ENCODE peak calls at places on chromosomes 2 and 18, in four cellular contexts. S is neural progenitor cell, O is AG04450, P is K562. R is an unnamed sample.

GRCh38 chr2:25088817-25089485 is 47.1 kb downstream of the EFR3B start:
- DNase-seq in S (peak), O (no peak), P (no peak), R (no peak)

GRCh38 chr2:174051741-174052638 is 86.8 kb upstream of the SP3 start:
- DNase-seq in S (peak), O (peak), P (peak), R (no peak)

GRCh38 chr2:66111706-66112105 is 323.2 kb upstream of the MEIS1 start:
- DNase-seq in S (no peak), O (no peak), P (no peak), R (no peak)

GRCh38 chr2:19685713-19686112 is 216.1 kb downstream of the TTC32 start:
- DNase-seq in S (no peak), O (no peak), P (no peak), R (no peak)

GRCh38 chr2:48126180-48126579 is 219.9 kb upstream of the FBXO11 start:
- DNase-seq in S (no peak), O (no peak), P (no peak), R (no peak)

GRCh38 chr2:112646791-112647720 is 1.3 kb downstream of the SLC20A1 start:
- DNase-seq in S (peak), O (no peak), P (no peak), R (no peak)

GRCh38 chr2:11011359-11011758 is 99.6 kb downstream of the KCNF1 start:
- DNase-seq in S (no peak), O (no peak), P (no peak), R (no peak)

GRCh38 chr2:162477011-162477410 is 133.1 kb downstream of the GCA start:
- DNase-seq in S (no peak), O (no peak), P (no peak), R (no peak)

GRCh38 chr2:3168230-3168891 is 209.3 kb downstream of the EIPR1 start:
- DNase-seq in S (peak), O (no peak), P (no peak), R (no peak)

GRCh38 chr2:45170191-45170975 is 161.1 kb upstream of the SIX2 start:
- DNase-seq in S (peak), O (no peak), P (no peak), R (no peak)

GRCh38 chr2:168658706-168659105 is 143.7 kb upstream of the NOSTRIN start:
- DNase-seq in S (no peak), O (no peak), P (no peak), R (no peak)

GRCh38 chr2:207513577-207514257 is 16.0 kb upstream of the CREB1 start:
- DNase-seq in S (no peak), O (peak), P (no peak), R (no peak)

GRCh38 chr2:149170911-149171310 is 132.4 kb downstream of the LYPD6B start:
- DNase-seq in S (no peak), O (no peak), P (no peak), R (no peak)

GRCh38 chr2:72028351-72028995 is 119.2 kb downstream of the CYP26B1 start:
- DNase-seq in S (no peak), O (no peak), P (no peak), R (no peak)

GRCh38 chr2:226733189-226733858 is 66.3 kb downstream of the IRS1 start:
- DNase-seq in S (no peak), O (no peak), P (no peak), R (no peak)

GRCh38 chr2:54575379-54575888 is 119.3 kb downstream of the SPTBN1 start:
- DNase-seq in S (no peak), O (no peak), P (no peak), R (no peak)

GRCh38 chr2:58571181-58571852 is 330.2 kb upstream of the FANCL start:
- DNase-seq in S (peak), O (peak), P (peak), R (no peak)

GRCh38 chr2:67437132-67437531 is 40.0 kb downstream of the ETAA1 start:
- DNase-seq in S (no peak), O (no peak), P (no peak), R (no peak)

GRCh38 chr18:5066380-5066977 is 130.6 kb downstream of the AKAIN1 start:
- DNase-seq in S (peak), O (no peak), P (peak), R (no peak)

GRCh38 chr18:28963481-28963880 is 786.6 kb upstream of the CDH2 start:
- DNase-seq in S (no peak), O (no peak), P (no peak), R (no peak)

GRCh38 chr2:126822115-126822514 is 76.6 kb upstream of the TEX51 start:
- DNase-seq in S (no peak), O (no peak), P (no peak), R (no peak)

GRCh38 chr2:170276926-170277571 is 99.1 kb downstream of the MYO3B start:
- DNase-seq in S (no peak), O (no peak), P (no peak), R (no peak)

GRCh38 chr2:241841181-241842066 is 17.3 kb downstream of the PDCD1 start:
- DNase-seq in S (no peak), O (no peak), P (no peak), R (no peak)

GRCh38 chr2:216554286-216554685 is 55.6 kb downstream of the RPL37A start:
- DNase-seq in S (no peak), O (no peak), P (no peak), R (no peak)

GRCh38 chr2:64914735-64915509 is 74.3 kb upstream of the SLC1A4 start:
- DNase-seq in S (no peak), O (peak), P (peak), R (no peak)

GRCh38 chr18:5543854-5544389 is at the start of gene EPB41L3:
- DNase-seq in S (peak), O (no peak), P (no peak), R (peak)

GRCh38 chr2:231276986-231277385 is 78.6 kb downstream of the ARMC9 start:
- DNase-seq in S (no peak), O (no peak), P (no peak), R (no peak)

GRCh38 chr2:8389373-8390108 is 292.3 kb upstream of the ID2 start:
- DNase-seq in S (no peak), O (no peak), P (no peak), R (no peak)

GRCh38 chr2:219506802-219507554 is 7.3 kb upstream of the ASIC4 start:
- DNase-seq in S (peak), O (no peak), P (no peak), R (peak)

GRCh38 chr2:10188211-10188610 is 65.7 kb downstream of the RRM2 start:
- DNase-seq in S (peak), O (no peak), P (peak), R (no peak)

GRCh38 chr2:69453475-69454129 is 16.4 kb upstream of the NFU1 start:
- DNase-seq in S (no peak), O (no peak), P (no peak), R (no peak)

GRCh38 chr2:138267161-138267901 is 234.2 kb upstream of the SPOPL start:
- DNase-seq in S (no peak), O (peak), P (no peak), R (no peak)

GRCh38 chr2:24930768-24931167 is 10.7 kb upstream of the ADCY3 start:
- DNase-seq in S (no peak), O (no peak), P (no peak), R (no peak)

DNA sequence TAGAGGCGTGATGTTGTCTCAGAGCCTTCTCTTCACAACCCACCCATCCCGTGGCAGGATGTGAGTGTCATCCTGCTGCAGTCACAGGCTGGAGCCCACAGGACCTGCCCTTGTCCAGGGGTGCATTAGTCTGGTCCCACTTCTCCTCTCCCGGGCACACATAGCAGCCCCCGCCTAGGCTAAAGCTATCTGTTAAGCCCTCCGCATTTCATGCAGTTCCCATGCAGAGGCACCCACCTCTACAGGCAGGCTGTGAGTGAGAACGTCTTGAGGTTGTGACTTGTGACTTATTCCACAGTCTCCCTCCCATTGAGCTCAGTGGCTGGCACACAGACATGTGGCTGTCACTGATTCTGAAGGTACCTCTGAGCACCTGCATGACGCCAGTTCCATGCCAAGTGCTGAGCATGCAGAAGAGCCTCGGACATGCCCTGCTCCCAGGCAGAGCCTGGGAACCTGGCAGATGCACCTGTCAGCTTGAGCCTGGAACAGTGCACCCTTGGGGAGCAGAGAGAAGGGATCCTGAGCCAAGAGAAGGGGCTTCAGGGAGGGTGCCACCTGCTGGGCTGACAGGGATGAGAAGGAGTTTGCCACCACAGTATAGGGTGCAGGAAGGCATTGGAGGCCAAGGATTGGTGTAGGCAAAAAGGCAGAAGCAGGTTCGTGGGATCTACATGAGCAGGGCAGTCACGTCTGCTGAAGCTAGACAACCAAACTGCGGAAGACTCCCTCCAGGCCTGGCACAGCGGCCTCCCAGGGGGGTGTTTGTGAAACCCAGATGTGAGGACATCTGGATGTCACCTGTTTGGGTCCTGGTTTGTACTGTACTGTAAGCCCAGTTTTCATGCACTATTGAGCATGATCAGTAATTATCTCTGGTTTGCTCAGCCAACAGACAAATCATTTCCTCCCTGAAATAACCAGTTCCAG is 213.6 kb downstream of the GLI2 start:
- DNase-seq in S (no peak), O (no peak), P (peak), R (no peak)
- TF ChIP-seq CTCF in S (peak), O (peak), P (peak), R (no peak)

DNA sequence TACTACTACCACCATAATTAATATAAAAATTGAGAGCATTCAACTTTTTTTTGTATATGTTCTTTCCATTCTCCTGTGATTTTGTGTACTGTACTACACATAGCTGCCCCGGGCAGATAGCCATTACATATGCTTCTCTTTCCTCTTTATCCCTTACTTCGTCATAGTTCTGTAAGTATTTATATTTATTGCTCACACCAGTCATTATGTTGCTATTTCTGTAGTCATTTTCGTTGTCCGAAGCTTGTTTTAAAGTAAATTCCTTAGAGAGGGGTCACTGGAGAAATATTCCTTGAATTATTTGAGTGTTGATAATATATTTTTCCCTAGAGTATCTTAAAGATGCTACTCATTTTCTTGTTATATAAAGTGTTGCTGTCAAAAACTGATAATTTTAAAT is 144.0 kb downstream of the CLIP4 start:
- DNase-seq in S (no peak), O (peak), P (no peak), R (no peak)
- H3K27ac ChIP-seq in S (no peak), O (no peak), P (no peak), R (no peak)

DNA sequence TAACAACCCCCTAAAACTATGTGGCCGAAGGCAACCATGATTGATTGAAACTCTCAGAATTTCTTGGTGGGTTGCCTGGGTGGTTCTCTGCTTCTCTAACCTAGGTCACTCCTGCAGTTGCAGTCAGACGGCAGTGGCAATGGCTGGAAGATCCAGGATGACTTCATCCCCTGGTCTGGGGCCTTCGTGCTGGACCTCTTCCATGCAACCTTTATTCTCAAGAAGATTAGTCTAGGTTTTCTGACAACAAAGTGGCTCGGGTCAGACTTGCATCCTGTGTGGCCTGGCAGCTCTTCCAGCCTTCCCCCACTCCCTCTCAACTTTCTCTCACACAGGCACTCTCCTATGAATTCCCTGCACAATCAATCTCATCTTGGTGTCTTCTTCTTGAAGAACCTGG is 76.4 kb downstream of the METTL4 start:
- DNase-seq in S (no peak), O (no peak), P (no peak), R (no peak)
- H3K4me3 ChIP-seq in S (no peak), O (no peak), P (no peak), R (no peak)

DNA sequence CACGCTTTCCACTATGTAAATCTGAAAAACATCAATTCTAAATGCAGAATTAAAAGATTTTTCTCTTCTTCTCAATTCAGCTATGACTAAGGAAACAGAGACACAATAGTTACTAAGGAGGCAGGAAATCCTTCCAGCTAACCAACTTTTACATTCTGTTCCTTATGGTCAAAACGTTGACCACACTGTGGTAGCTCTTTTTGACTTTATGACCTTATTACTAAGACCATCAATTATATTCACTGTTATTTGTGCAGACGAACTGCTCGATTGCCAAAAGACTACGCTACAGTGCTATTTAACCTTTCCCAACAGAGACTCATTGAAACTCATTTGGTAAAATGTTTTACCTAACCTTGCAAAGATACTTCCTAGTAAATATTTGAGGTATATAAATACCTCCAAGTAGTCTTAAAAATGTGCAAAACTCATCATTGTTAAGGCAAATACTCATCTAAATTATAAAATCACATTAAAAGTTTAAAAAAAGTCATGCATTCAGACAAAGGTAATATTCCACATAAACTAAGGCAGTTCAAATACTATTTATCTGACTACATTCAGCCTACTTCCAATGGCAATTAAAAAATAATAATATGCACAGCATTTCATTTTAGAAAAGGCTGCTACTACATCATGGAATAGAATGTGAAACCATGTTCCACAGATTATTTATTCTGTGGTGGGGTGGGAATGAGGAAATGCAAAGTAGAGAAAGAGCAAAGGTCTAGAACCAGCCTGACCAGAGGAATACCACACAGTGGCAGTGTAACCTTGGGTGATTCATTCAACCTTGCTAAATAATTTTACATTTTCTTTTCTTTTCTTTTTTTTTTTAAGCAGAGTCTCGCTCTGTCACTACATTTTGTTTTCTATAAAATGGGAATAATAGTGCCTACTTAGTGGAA is 139.8 kb downstream of the THADA start:
- DNase-seq in S (no peak), O (no peak), P (no peak), R (no peak)
- TF ChIP-seq CTCF in S (no peak), O (no peak), P (no peak), R (no peak)

GRCh38 chr2:96874099-96874831 is 4.4 kb upstream of the SEMA4C start:
- DNase-seq in S (no peak), O (no peak), P (peak), R (peak)

GRCh38 chr2:96873651-96874096 is 3.8 kb upstream of the SEMA4C start:
- DNase-seq in S (no peak), O (no peak), P (peak), R (no peak)

GRCh38 chr2:96870631-96871255 is 863 bp upstream of the SEMA4C start:
- DNase-seq in S (no peak), O (no peak), P (peak), R (no peak)

GRCh38 chr2:96869824-96870630 is at the start of gene SEMA4C:
- DNase-seq in S (peak), O (no peak), P (peak), R (peak)

DNA sequence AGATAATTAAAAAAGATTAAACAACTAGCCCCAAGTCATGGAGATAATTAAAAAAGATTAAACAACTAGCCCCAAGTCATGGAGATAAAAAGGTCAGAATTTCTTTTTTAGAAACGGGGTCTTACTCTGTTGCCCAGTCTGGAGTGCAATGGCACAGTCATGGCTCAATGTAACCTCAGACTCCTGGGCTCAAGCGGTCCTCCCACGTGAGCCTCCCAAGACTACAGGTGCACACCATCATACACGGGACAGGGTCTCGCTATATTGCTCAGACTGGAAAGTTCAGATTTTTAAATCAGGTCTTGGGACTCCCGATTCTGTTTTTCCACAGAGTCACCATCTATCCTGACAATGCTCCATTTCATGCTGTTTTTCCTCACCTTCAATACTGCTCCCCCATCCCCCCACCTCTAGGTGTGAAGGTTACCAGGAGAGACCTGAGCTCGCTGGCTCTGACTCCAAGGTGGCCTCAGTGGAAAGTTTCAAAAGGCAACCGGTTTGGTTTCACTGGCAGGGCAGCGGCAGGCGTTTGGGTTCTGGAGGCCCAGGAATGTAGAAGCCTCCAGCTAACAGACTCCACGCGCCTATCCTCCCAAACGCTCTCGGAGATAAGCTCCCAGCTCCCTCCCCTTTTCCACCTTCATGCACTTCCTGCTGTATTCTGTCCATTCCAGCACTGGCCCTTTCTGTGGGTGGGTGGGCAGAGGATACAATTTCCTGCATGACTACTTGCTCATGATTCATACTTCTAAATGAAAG is 2.9 kb upstream of the SEMA4C start:
- DNase-seq in S (peak), O (no peak), P (peak), R (peak)
- H3K27ac ChIP-seq in S (no peak), O (no peak), P (peak), R (peak)

DNA sequence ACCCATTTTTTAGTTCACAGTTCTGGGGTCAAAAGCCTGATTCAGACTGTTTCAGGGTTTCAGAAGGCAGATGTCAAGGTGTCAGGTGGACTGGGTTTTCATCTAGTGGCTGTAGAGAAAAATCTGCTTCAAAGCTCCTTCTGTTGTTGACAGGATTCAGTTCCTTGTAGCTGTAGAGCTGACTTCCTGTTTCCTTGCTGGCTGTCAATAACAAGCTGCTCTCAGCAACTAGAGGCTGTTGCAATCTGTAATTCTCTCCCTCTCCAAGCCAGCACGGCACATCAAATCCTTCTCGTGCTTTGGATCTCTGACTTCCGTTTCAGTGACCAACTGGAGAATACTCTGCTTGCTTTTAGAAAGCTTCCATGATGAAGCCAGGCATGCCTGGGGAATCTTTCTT is 179.4 kb downstream of the DOK6 start:
- DNase-seq in S (no peak), O (no peak), P (no peak), R (no peak)
- H3K4me3 ChIP-seq in S (no peak), O (no peak), P (no peak), R (no peak)

GRCh38 chr18:49856531-49856930 is 43.2 kb upstream of the ACAA2 start:
- DNase-seq in S (no peak), O (no peak), P (no peak), R (no peak)

GRCh38 chr18:49859725-49860124 is 46.4 kb upstream of the ACAA2 start:
- DNase-seq in S (no peak), O (no peak), P (no peak), R (no peak)

GRCh38 chr18:49857708-49858107 is 44.4 kb upstream of the ACAA2 start:
- DNase-seq in S (peak), O (no peak), P (no peak), R (no peak)

GRCh38 chr18:49858309-49859005 is 45.1 kb upstream of the ACAA2 start:
- DNase-seq in S (peak), O (peak), P (peak), R (peak)

GRCh38 chr18:49859006-49859359 is 45.6 kb upstream of the ACAA2 start:
- DNase-seq in S (no peak), O (no peak), P (no peak), R (no peak)
- TF ChIP-seq CTCF in S (no peak), O (no peak), P (no peak), R (no peak)